ENCODE peak calls at places on chromosomes 2 and 18, in five cellular contexts. One of them, this sample, is unnamed.

GRCh38 chr2:148391324-148391723 is 253.2 kb upstream of the EPC2 start:
- DNase-seq in occipital lobe: no peak
- DNase-seq in epithelial cell of esophagus: peak
- DNase-seq in NCI-H1417: no peak
- DNase-seq in ACHN: no peak
- DNase-seq in this sample: no peak

GRCh38 chr18:54906636-54907180 is 52.6 kb downstream of the CCDC68 start:
- DNase-seq in occipital lobe: no peak
- DNase-seq in epithelial cell of esophagus: no peak
- DNase-seq in NCI-H1417: no peak
- DNase-seq in ACHN: no peak
- DNase-seq in this sample: no peak

GRCh38 chr18:3998698-3999333 is 456.3 kb downstream of the DLGAP1 start:
- DNase-seq in occipital lobe: no peak
- DNase-seq in epithelial cell of esophagus: peak
- DNase-seq in NCI-H1417: no peak
- DNase-seq in ACHN: peak
- DNase-seq in this sample: peak

GRCh38 chr18:74425161-74425560 is 31.9 kb downstream of the DIPK1C start:
- DNase-seq in occipital lobe: no peak
- DNase-seq in epithelial cell of esophagus: no peak
- DNase-seq in NCI-H1417: no peak
- DNase-seq in ACHN: no peak
- DNase-seq in this sample: no peak

GRCh38 chr2:119476301-119477117 is 44.9 kb downstream of the TMEM37 start:
- DNase-seq in occipital lobe: no peak
- DNase-seq in epithelial cell of esophagus: peak
- DNase-seq in NCI-H1417: peak
- DNase-seq in ACHN: peak
- DNase-seq in this sample: peak

GRCh38 chr2:46695283-46695682 is 215.9 kb downstream of the TMEM247 start:
- DNase-seq in occipital lobe: peak
- DNase-seq in epithelial cell of esophagus: peak
- DNase-seq in NCI-H1417: no peak
- DNase-seq in ACHN: no peak
- DNase-seq in this sample: no peak

GRCh38 chr2:147030966-147031760 is 813.7 kb upstream of the ACVR2A start:
- DNase-seq in occipital lobe: no peak
- DNase-seq in epithelial cell of esophagus: peak
- DNase-seq in NCI-H1417: no peak
- DNase-seq in ACHN: no peak
- DNase-seq in this sample: no peak

GRCh38 chr2:132448771-132449170 is 32.2 kb downstream of the GPR39 start:
- DNase-seq in occipital lobe: no peak
- DNase-seq in epithelial cell of esophagus: peak
- DNase-seq in NCI-H1417: no peak
- DNase-seq in ACHN: peak
- DNase-seq in this sample: peak

GRCh38 chr2:158760887-158761286 is 34.2 kb upstream of the DAPL1 start:
- DNase-seq in occipital lobe: no peak
- DNase-seq in epithelial cell of esophagus: peak
- DNase-seq in NCI-H1417: no peak
- DNase-seq in ACHN: no peak
- DNase-seq in this sample: no peak

GRCh38 chr2:123870877-123871276 is 154.2 kb upstream of the CNTNAP5 start:
- DNase-seq in occipital lobe: no peak
- DNase-seq in epithelial cell of esophagus: no peak
- DNase-seq in NCI-H1417: no peak
- DNase-seq in ACHN: no peak
- DNase-seq in this sample: no peak

GRCh38 chr2:1855150-1855549 is 110.8 kb upstream of the PXDN start:
- DNase-seq in occipital lobe: peak
- DNase-seq in epithelial cell of esophagus: no peak
- DNase-seq in NCI-H1417: peak
- DNase-seq in ACHN: no peak
- DNase-seq in this sample: peak

GRCh38 chr18:44411971-44412370 is 268.7 kb upstream of the SETBP1 start:
- DNase-seq in occipital lobe: no peak
- DNase-seq in epithelial cell of esophagus: no peak
- DNase-seq in NCI-H1417: no peak
- DNase-seq in ACHN: no peak
- DNase-seq in this sample: no peak

GRCh38 chr2:161273038-161273760 is 35.0 kb upstream of the PSMD14 start:
- DNase-seq in occipital lobe: no peak
- DNase-seq in epithelial cell of esophagus: peak
- DNase-seq in NCI-H1417: no peak
- DNase-seq in ACHN: peak
- DNase-seq in this sample: peak

GRCh38 chr2:54336136-54336976 is 80.3 kb upstream of the TSPYL6 start:
- DNase-seq in occipital lobe: no peak
- DNase-seq in epithelial cell of esophagus: no peak
- DNase-seq in NCI-H1417: no peak
- DNase-seq in ACHN: no peak
- DNase-seq in this sample: no peak

GRCh38 chr18:8517276-8517675 is 92.0 kb upstream of the RAB12 start:
- DNase-seq in occipital lobe: no peak
- DNase-seq in epithelial cell of esophagus: no peak
- DNase-seq in NCI-H1417: no peak
- DNase-seq in ACHN: no peak
- DNase-seq in this sample: no peak

GRCh38 chr18:10301831-10302483 is 152.5 kb upstream of the APCDD1 start:
- DNase-seq in occipital lobe: no peak
- DNase-seq in epithelial cell of esophagus: no peak
- DNase-seq in NCI-H1417: no peak
- DNase-seq in ACHN: no peak
- DNase-seq in this sample: no peak

GRCh38 chr2:120607996-120608395 is 127.7 kb upstream of the GLI2 start:
- DNase-seq in occipital lobe: no peak
- DNase-seq in epithelial cell of esophagus: no peak
- DNase-seq in NCI-H1417: no peak
- DNase-seq in ACHN: no peak
- DNase-seq in this sample: no peak

GRCh38 chr2:10329880-10330699 is 27.4 kb downstream of the HPCAL1 start:
- DNase-seq in occipital lobe: no peak
- DNase-seq in epithelial cell of esophagus: peak
- DNase-seq in NCI-H1417: no peak
- DNase-seq in ACHN: peak
- DNase-seq in this sample: no peak

GRCh38 chr2:105272176-105272575 is 30.6 kb downstream of the GPR45 start:
- DNase-seq in occipital lobe: no peak
- DNase-seq in epithelial cell of esophagus: no peak
- DNase-seq in NCI-H1417: no peak
- DNase-seq in ACHN: no peak
- DNase-seq in this sample: no peak

GRCh38 chr2:70995227-70995729 is 605 bp upstream of the TEX261 start:
- DNase-seq in occipital lobe: no peak
- DNase-seq in epithelial cell of esophagus: peak
- DNase-seq in NCI-H1417: peak
- DNase-seq in ACHN: peak
- DNase-seq in this sample: peak

GRCh38 chr2:3594493-3595281 is at the start of gene COLEC11:
- DNase-seq in occipital lobe: no peak
- DNase-seq in epithelial cell of esophagus: peak
- DNase-seq in NCI-H1417: no peak
- DNase-seq in ACHN: no peak
- DNase-seq in this sample: peak

GRCh38 chr2:39996653-39997080 is 217.6 kb upstream of the THUMPD2 start:
- DNase-seq in occipital lobe: no peak
- DNase-seq in epithelial cell of esophagus: peak
- DNase-seq in NCI-H1417: no peak
- DNase-seq in ACHN: peak
- DNase-seq in this sample: no peak

GRCh38 chr2:27258051-27258450 is 4.8 kb downstream of the SLC30A3 start:
- DNase-seq in occipital lobe: no peak
- DNase-seq in epithelial cell of esophagus: no peak
- DNase-seq in NCI-H1417: no peak
- DNase-seq in ACHN: no peak
- DNase-seq in this sample: no peak

GRCh38 chr2:228329279-228329678 is 147.8 kb upstream of the SPHKAP start:
- DNase-seq in occipital lobe: no peak
- DNase-seq in epithelial cell of esophagus: no peak
- DNase-seq in NCI-H1417: no peak
- DNase-seq in ACHN: no peak
- DNase-seq in this sample: no peak

GRCh38 chr2:98455494-98455976 is 10.9 kb downstream of the INPP4A start:
- DNase-seq in occipital lobe: no peak
- DNase-seq in epithelial cell of esophagus: no peak
- DNase-seq in NCI-H1417: no peak
- DNase-seq in ACHN: no peak
- DNase-seq in this sample: no peak

GRCh38 chr2:39091063-39091462 is 29.8 kb downstream of the SOS1 start:
- DNase-seq in occipital lobe: no peak
- DNase-seq in epithelial cell of esophagus: no peak
- DNase-seq in NCI-H1417: no peak
- DNase-seq in ACHN: no peak
- DNase-seq in this sample: no peak

GRCh38 chr18:9901377-9901776 is 12.4 kb upstream of the VAPA start:
- DNase-seq in occipital lobe: no peak
- DNase-seq in epithelial cell of esophagus: no peak
- DNase-seq in NCI-H1417: no peak
- DNase-seq in ACHN: peak
- DNase-seq in this sample: no peak

GRCh38 chr2:59561281-59561680 is 992.2 kb downstream of the BCL11A start:
- DNase-seq in occipital lobe: no peak
- DNase-seq in epithelial cell of esophagus: no peak
- DNase-seq in NCI-H1417: no peak
- DNase-seq in ACHN: no peak
- DNase-seq in this sample: no peak

GRCh38 chr2:218754201-218754600 is 27.7 kb upstream of the CYP27A1 start:
- DNase-seq in occipital lobe: no peak
- DNase-seq in epithelial cell of esophagus: no peak
- DNase-seq in NCI-H1417: no peak
- DNase-seq in ACHN: no peak
- DNase-seq in this sample: no peak

GRCh38 chr2:12155308-12156061 is 409.1 kb downstream of the LPIN1 start:
- DNase-seq in occipital lobe: no peak
- DNase-seq in epithelial cell of esophagus: peak
- DNase-seq in NCI-H1417: no peak
- DNase-seq in ACHN: no peak
- DNase-seq in this sample: no peak

GRCh38 chr2:105969552-105969951 is 224.5 kb downstream of the UXS1 start:
- DNase-seq in occipital lobe: no peak
- DNase-seq in epithelial cell of esophagus: peak
- DNase-seq in NCI-H1417: no peak
- DNase-seq in ACHN: no peak
- DNase-seq in this sample: peak

GRCh38 chr2:200509227-200509607 is 651 bp downstream of the KCTD18 start:
- DNase-seq in occipital lobe: no peak
- DNase-seq in epithelial cell of esophagus: peak
- DNase-seq in NCI-H1417: no peak
- DNase-seq in ACHN: peak
- DNase-seq in this sample: peak

GRCh38 chr2:76564734-76565133 is 854.0 kb upstream of the GCFC2 start:
- DNase-seq in occipital lobe: no peak
- DNase-seq in epithelial cell of esophagus: no peak
- DNase-seq in NCI-H1417: no peak
- DNase-seq in ACHN: no peak
- DNase-seq in this sample: no peak

GRCh38 chr2:54897420-54898310 is 152.6 kb downstream of the RTN4 start:
- DNase-seq in occipital lobe: no peak
- DNase-seq in epithelial cell of esophagus: no peak
- DNase-seq in NCI-H1417: no peak
- DNase-seq in ACHN: no peak
- DNase-seq in this sample: no peak